ENCODE peak calls at places on chromosomes 6 and 20, in four cellular contexts. One of them, this sample, is unnamed.

GRCh38 chr6:42454428-42454791 is 2.7 kb upstream of the TRERF1 start:
- DNase-seq in effector memory CD4-positive, alpha-beta T cell: no peak
- DNase-seq in IMR-90: no peak
- DNase-seq in lower lobe of right lung: no peak
- DNase-seq in this sample: peak

GRCh38 chr6:12637960-12638641 is 78.5 kb upstream of the PHACTR1 start:
- DNase-seq in effector memory CD4-positive, alpha-beta T cell: no peak
- DNase-seq in lower lobe of right lung: peak
- DNase-seq in IMR-90: peak
- DNase-seq in this sample: no peak

GRCh38 chr6:169008641-169009040 is 245.0 kb downstream of the THBS2 start:
- DNase-seq in lower lobe of right lung: no peak
- DNase-seq in IMR-90: no peak
- DNase-seq in effector memory CD4-positive, alpha-beta T cell: no peak
- DNase-seq in this sample: no peak

GRCh38 chr20:16709017-16709416 is 20.8 kb upstream of the SNRPB2 start:
- DNase-seq in IMR-90: no peak
- DNase-seq in lower lobe of right lung: no peak
- DNase-seq in effector memory CD4-positive, alpha-beta T cell: no peak
- DNase-seq in this sample: no peak

GRCh38 chr6:7200598-7201443 is 93.1 kb downstream of the RREB1 start:
- DNase-seq in IMR-90: no peak
- DNase-seq in effector memory CD4-positive, alpha-beta T cell: no peak
- DNase-seq in lower lobe of right lung: peak
- DNase-seq in this sample: no peak

GRCh38 chr20:20664795-20665194 is 47.6 kb downstream of the RALGAPA2 start:
- DNase-seq in effector memory CD4-positive, alpha-beta T cell: no peak
- DNase-seq in lower lobe of right lung: no peak
- DNase-seq in IMR-90: no peak
- DNase-seq in this sample: no peak

GRCh38 chr6:109239192-109239917 is 142.9 kb downstream of the CD164 start:
- DNase-seq in lower lobe of right lung: peak
- DNase-seq in IMR-90: no peak
- DNase-seq in effector memory CD4-positive, alpha-beta T cell: no peak
- DNase-seq in this sample: peak

GRCh38 chr6:164286021-164286420 is 871.5 kb downstream of the QKI start:
- DNase-seq in IMR-90: no peak
- DNase-seq in effector memory CD4-positive, alpha-beta T cell: no peak
- DNase-seq in lower lobe of right lung: no peak
- DNase-seq in this sample: no peak

GRCh38 chr20:51195419-51195901 is 172.6 kb upstream of the KCNG1 start:
- DNase-seq in lower lobe of right lung: no peak
- DNase-seq in IMR-90: peak
- DNase-seq in effector memory CD4-positive, alpha-beta T cell: no peak
- DNase-seq in this sample: no peak

GRCh38 chr20:54573838-54574237 is 98.4 kb downstream of the DOK5 start:
- DNase-seq in effector memory CD4-positive, alpha-beta T cell: no peak
- DNase-seq in lower lobe of right lung: no peak
- DNase-seq in IMR-90: no peak
- DNase-seq in this sample: no peak

GRCh38 chr6:34339432-34339831 is 53.0 kb downstream of the NUDT3 start:
- DNase-seq in IMR-90: no peak
- DNase-seq in effector memory CD4-positive, alpha-beta T cell: no peak
- DNase-seq in lower lobe of right lung: no peak
- DNase-seq in this sample: no peak

GRCh38 chr20:24647713-24648112 is 178.3 kb downstream of the SYNDIG1 start:
- DNase-seq in effector memory CD4-positive, alpha-beta T cell: no peak
- DNase-seq in lower lobe of right lung: no peak
- DNase-seq in IMR-90: no peak
- DNase-seq in this sample: no peak

GRCh38 chr6:75952132-75952531 is 120.3 kb downstream of the IMPG1 start:
- DNase-seq in effector memory CD4-positive, alpha-beta T cell: no peak
- DNase-seq in IMR-90: no peak
- DNase-seq in lower lobe of right lung: no peak
- DNase-seq in this sample: no peak

GRCh38 chr6:83867527-83868161 is 8.2 kb downstream of the CYB5R4 start:
- DNase-seq in effector memory CD4-positive, alpha-beta T cell: no peak
- DNase-seq in lower lobe of right lung: peak
- DNase-seq in IMR-90: peak
- DNase-seq in this sample: peak

GRCh38 chr20:11919046-11919445 is 1.4 kb downstream of the BTBD3 start:
- DNase-seq in IMR-90: peak
- DNase-seq in lower lobe of right lung: no peak
- DNase-seq in effector memory CD4-positive, alpha-beta T cell: no peak
- DNase-seq in this sample: no peak

GRCh38 chr6:106448000-106448426 is 87.5 kb downstream of the CRYBG1 start:
- DNase-seq in IMR-90: no peak
- DNase-seq in effector memory CD4-positive, alpha-beta T cell: no peak
- DNase-seq in lower lobe of right lung: peak
- DNase-seq in this sample: no peak

GRCh38 chr20:13464702-13465101 is 174.0 kb downstream of the TASP1 start:
- DNase-seq in IMR-90: peak
- DNase-seq in effector memory CD4-positive, alpha-beta T cell: no peak
- DNase-seq in lower lobe of right lung: no peak
- DNase-seq in this sample: no peak

GRCh38 chr6:133377219-133377618 is 136.1 kb downstream of the EYA4 start:
- DNase-seq in lower lobe of right lung: no peak
- DNase-seq in IMR-90: no peak
- DNase-seq in effector memory CD4-positive, alpha-beta T cell: no peak
- DNase-seq in this sample: no peak

GRCh38 chr6:153135681-153136080 is 4.6 kb upstream of the RGS17 start:
- DNase-seq in effector memory CD4-positive, alpha-beta T cell: no peak
- DNase-seq in IMR-90: no peak
- DNase-seq in lower lobe of right lung: no peak
- DNase-seq in this sample: no peak

GRCh38 chr20:48340915-48341314 is 486.9 kb downstream of the PREX1 start:
- DNase-seq in lower lobe of right lung: no peak
- DNase-seq in effector memory CD4-positive, alpha-beta T cell: no peak
- DNase-seq in IMR-90: no peak
- DNase-seq in this sample: no peak

GRCh38 chr6:114783083-114783482 is 440.3 kb upstream of the HS3ST5 start:
- DNase-seq in effector memory CD4-positive, alpha-beta T cell: no peak
- DNase-seq in IMR-90: no peak
- DNase-seq in lower lobe of right lung: no peak
- DNase-seq in this sample: no peak

GRCh38 chr6:47034421-47034820 is 7.7 kb downstream of the ADGRF1 start:
- DNase-seq in effector memory CD4-positive, alpha-beta T cell: no peak
- DNase-seq in lower lobe of right lung: no peak
- DNase-seq in IMR-90: no peak
- DNase-seq in this sample: no peak

GRCh38 chr20:15241696-15242095 is 904.3 kb upstream of the FLRT3 start:
- DNase-seq in IMR-90: no peak
- DNase-seq in lower lobe of right lung: no peak
- DNase-seq in effector memory CD4-positive, alpha-beta T cell: no peak
- DNase-seq in this sample: no peak

GRCh38 chr6:95785785-95786184 is 208.4 kb downstream of the MANEA start:
- DNase-seq in IMR-90: no peak
- DNase-seq in lower lobe of right lung: no peak
- DNase-seq in effector memory CD4-positive, alpha-beta T cell: no peak
- DNase-seq in this sample: no peak

GRCh38 chr6:136103101-136103688 is 146.9 kb downstream of the MTFR2 start:
- DNase-seq in effector memory CD4-positive, alpha-beta T cell: no peak
- DNase-seq in lower lobe of right lung: no peak
- DNase-seq in IMR-90: peak
- DNase-seq in this sample: no peak

GRCh38 chr6:116278853-116279231 is 888 bp downstream of the TSPYL1 start:
- DNase-seq in effector memory CD4-positive, alpha-beta T cell: no peak
- DNase-seq in IMR-90: peak
- DNase-seq in lower lobe of right lung: no peak
- DNase-seq in this sample: peak

GRCh38 chr6:71107935-71108420 is 151.1 kb upstream of the B3GAT2 start:
- DNase-seq in lower lobe of right lung: no peak
- DNase-seq in effector memory CD4-positive, alpha-beta T cell: no peak
- DNase-seq in IMR-90: peak
- DNase-seq in this sample: peak

GRCh38 chr6:163754866-163755265 is 340.3 kb downstream of the QKI start:
- DNase-seq in IMR-90: no peak
- DNase-seq in effector memory CD4-positive, alpha-beta T cell: no peak
- DNase-seq in lower lobe of right lung: peak
- DNase-seq in this sample: no peak

DNA sequence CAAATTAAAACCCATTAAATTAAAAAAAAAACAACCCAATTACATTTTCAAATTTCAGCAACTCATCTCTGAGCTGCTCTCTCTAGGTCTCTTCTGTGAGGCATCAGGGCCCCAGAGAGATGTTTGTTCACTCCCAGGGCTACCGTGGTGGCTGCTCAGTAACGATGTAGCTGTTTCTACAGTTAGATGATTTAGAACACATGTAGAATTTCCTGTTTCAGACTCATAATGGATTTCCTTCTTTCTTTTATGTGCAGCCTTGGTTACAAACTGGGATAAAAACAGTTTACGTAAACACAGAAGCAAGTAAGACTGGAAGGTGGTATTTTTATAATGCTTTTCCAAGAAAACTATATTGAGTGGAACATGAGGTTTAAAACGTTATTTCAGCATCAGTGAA is 116.1 kb upstream of the CCN2 start:
- DNase-seq in lower lobe of right lung: no peak
- DNase-seq in IMR-90: peak
- DNase-seq in effector memory CD4-positive, alpha-beta T cell: no peak
- DNase-seq in this sample: no peak
- H3K27ac ChIP-seq in lower lobe of right lung: no peak
- H3K27ac ChIP-seq in IMR-90: peak
- H3K27ac ChIP-seq in effector memory CD4-positive, alpha-beta T cell: no peak
- H3K27ac ChIP-seq in this sample: no peak

GRCh38 chr20:62820962-62821725 is 4.3 kb downstream of the COL9A3 start:
- DNase-seq in IMR-90: no peak
- DNase-seq in lower lobe of right lung: no peak
- DNase-seq in effector memory CD4-positive, alpha-beta T cell: no peak
- DNase-seq in this sample: peak
- H3K27ac ChIP-seq in IMR-90: no peak
- H3K27ac ChIP-seq in lower lobe of right lung: no peak
- H3K27ac ChIP-seq in effector memory CD4-positive, alpha-beta T cell: no peak
- H3K27ac ChIP-seq in this sample: no peak

GRCh38 chr6:143678980-143679379 is 1.2 kb downstream of the PHACTR2 start:
- DNase-seq in IMR-90: no peak
- DNase-seq in effector memory CD4-positive, alpha-beta T cell: no peak
- DNase-seq in lower lobe of right lung: no peak
- DNase-seq in this sample: no peak
- H3K27ac ChIP-seq in IMR-90: peak
- H3K27ac ChIP-seq in effector memory CD4-positive, alpha-beta T cell: no peak
- H3K27ac ChIP-seq in lower lobe of right lung: peak
- H3K27ac ChIP-seq in this sample: peak

DNA sequence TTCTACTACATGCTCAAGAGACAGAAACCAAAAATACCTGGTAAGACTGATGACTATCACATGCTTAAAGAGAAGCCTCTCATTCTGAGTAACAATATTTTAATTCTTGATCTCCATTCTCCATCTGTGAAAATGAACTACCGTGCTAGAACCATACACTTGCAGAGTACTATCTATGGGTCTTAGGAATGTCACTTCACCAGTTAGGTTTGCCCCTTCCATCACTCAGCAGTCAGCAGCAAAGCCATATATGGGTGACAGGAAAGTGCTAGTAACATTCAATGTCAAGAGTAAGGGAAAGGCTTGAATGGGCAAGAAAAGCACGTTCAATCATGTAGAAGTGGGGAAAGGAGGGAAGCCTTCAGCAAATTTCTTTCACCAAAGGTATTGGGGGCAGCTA is 2.3 kb downstream of the DNAAF9 start:
- DNase-seq in effector memory CD4-positive, alpha-beta T cell: no peak
- DNase-seq in IMR-90: no peak
- DNase-seq in lower lobe of right lung: no peak
- DNase-seq in this sample: peak
- H3K27ac ChIP-seq in effector memory CD4-positive, alpha-beta T cell: no peak
- H3K27ac ChIP-seq in IMR-90: no peak
- H3K27ac ChIP-seq in lower lobe of right lung: no peak
- H3K27ac ChIP-seq in this sample: no peak

GRCh38 chr20:44209691-44210421 is 715 bp downstream of the OSER1 start:
- DNase-seq in IMR-90: peak
- DNase-seq in lower lobe of right lung: no peak
- DNase-seq in effector memory CD4-positive, alpha-beta T cell: no peak
- DNase-seq in this sample: peak

GRCh38 chr20:44212792-44213191 is 2.2 kb upstream of the OSER1 start:
- DNase-seq in lower lobe of right lung: no peak
- DNase-seq in effector memory CD4-positive, alpha-beta T cell: no peak
- DNase-seq in IMR-90: peak
- DNase-seq in this sample: no peak

GRCh38 chr20:44208770-44209169 is 1.8 kb downstream of the OSER1 start:
- DNase-seq in effector memory CD4-positive, alpha-beta T cell: no peak
- DNase-seq in IMR-90: peak
- DNase-seq in lower lobe of right lung: no peak
- DNase-seq in this sample: no peak

GRCh38 chr20:44210422-44211176 is at the start of gene OSER1:
- DNase-seq in IMR-90: peak
- DNase-seq in effector memory CD4-positive, alpha-beta T cell: peak
- DNase-seq in lower lobe of right lung: peak
- DNase-seq in this sample: peak

GRCh38 chr20:44211177-44212039 is 837 bp upstream of the OSER1 start:
- DNase-seq in IMR-90: peak
- DNase-seq in lower lobe of right lung: no peak
- DNase-seq in effector memory CD4-positive, alpha-beta T cell: no peak
- DNase-seq in this sample: peak
- H3K27ac ChIP-seq in IMR-90: peak
- H3K27ac ChIP-seq in lower lobe of right lung: peak
- H3K27ac ChIP-seq in effector memory CD4-positive, alpha-beta T cell: peak
- H3K27ac ChIP-seq in this sample: peak

GRCh38 chr6:14117158-14118090 is at the start of gene CD83:
- DNase-seq in IMR-90: peak
- DNase-seq in effector memory CD4-positive, alpha-beta T cell: peak
- DNase-seq in lower lobe of right lung: peak
- DNase-seq in this sample: peak
- H3K27ac ChIP-seq in IMR-90: no peak
- H3K27ac ChIP-seq in effector memory CD4-positive, alpha-beta T cell: peak
- H3K27ac ChIP-seq in lower lobe of right lung: peak
- H3K27ac ChIP-seq in this sample: no peak